ENCODE peak calls at places on chromosomes 13 and 19, in eight cellular contexts. Z, M, F, U, E, R, B and Q are unnamed samples.

GRCh38 chr13:48009298-48009697 is 8.2 kb upstream of the SUCLA2 start:
- DNase-seq in Z (peak), M (no peak), F (peak), U (peak), E (peak), R (peak), B (no peak), Q (no peak)

GRCh38 chr13:64127856-64128255 is 2712.2 kb upstream of the PCDH20 start:
- DNase-seq in Z (no peak), M (no peak), F (no peak), U (no peak), E (no peak), R (no peak), B (no peak), Q (no peak)

GRCh38 chr19:41616785-41617621 is 9.9 kb downstream of the CEACAM4 start:
- DNase-seq in Z (peak), M (no peak), F (peak), U (no peak), E (no peak), R (peak), B (no peak), Q (no peak)

GRCh38 chr19:44912854-44913253 is 1.6 kb upstream of the APOC1 start:
- DNase-seq in Z (no peak), M (no peak), F (no peak), U (peak), E (no peak), R (no peak), B (peak), Q (no peak)

GRCh38 chr13:113327391-113327765 is 30.3 kb downstream of the LAMP1 start:
- DNase-seq in Z (no peak), M (no peak), F (no peak), U (no peak), E (no peak), R (no peak), B (no peak), Q (no peak)

GRCh38 chr19:30388819-30389218 is 16.6 kb downstream of the ZNF536 start:
- DNase-seq in Z (no peak), M (no peak), F (no peak), U (no peak), E (no peak), R (no peak), B (no peak), Q (no peak)

GRCh38 chr19:55096061-55096701 is 20.5 kb downstream of the EPS8L1 start:
- DNase-seq in Z (no peak), M (no peak), F (no peak), U (no peak), E (no peak), R (no peak), B (no peak), Q (no peak)

GRCh38 chr19:16688084-16688483 is 27.1 kb downstream of the TMEM38A start:
- DNase-seq in Z (no peak), M (no peak), F (no peak), U (no peak), E (no peak), R (no peak), B (no peak), Q (no peak)

GRCh38 chr13:74158028-74158427 is 23.8 kb upstream of the KLF12 start:
- DNase-seq in Z (no peak), M (no peak), F (no peak), U (no peak), E (peak), R (no peak), B (no peak), Q (no peak)

GRCh38 chr19:18068395-18068794 is 18.3 kb downstream of the IL12RB1 start:
- DNase-seq in Z (no peak), M (no peak), F (no peak), U (no peak), E (no peak), R (no peak), B (no peak), Q (no peak)

GRCh38 chr19:44499559-44499958 is 763 bp downstream of the ZNF180 start:
- DNase-seq in Z (no peak), M (no peak), F (no peak), U (no peak), E (no peak), R (no peak), B (no peak), Q (no peak)

GRCh38 chr19:9621156-9622037 is at the start of gene ZNF561:
- DNase-seq in Z (peak), M (peak), F (peak), U (peak), E (peak), R (peak), B (peak), Q (peak)

GRCh38 chr19:51131780-51132680 is 7.3 kb downstream of the SIGLEC9 start:
- DNase-seq in Z (no peak), M (no peak), F (no peak), U (peak), E (no peak), R (peak), B (peak), Q (peak)

GRCh38 chr13:107866007-107866665 is 349.2 kb downstream of the LIG4 start:
- DNase-seq in Z (no peak), M (no peak), F (peak), U (no peak), E (no peak), R (no peak), B (no peak), Q (no peak)

GRCh38 chr13:30103161-30103858 is 204.0 kb downstream of the KATNAL1 start:
- DNase-seq in Z (no peak), M (no peak), F (no peak), U (no peak), E (no peak), R (no peak), B (no peak), Q (no peak)

GRCh38 chr13:79986890-79987289 is 354.0 kb downstream of the SPRY2 start:
- DNase-seq in Z (no peak), M (no peak), F (peak), U (no peak), E (no peak), R (no peak), B (no peak), Q (no peak)

GRCh38 chr19:11096210-11096841 is 7.1 kb downstream of the LDLR start:
- DNase-seq in Z (no peak), M (no peak), F (peak), U (peak), E (peak), R (peak), B (peak), Q (no peak)

GRCh38 chr13:94169783-94170513 is 309.5 kb downstream of the DCT start:
- DNase-seq in Z (no peak), M (no peak), F (peak), U (no peak), E (no peak), R (peak), B (no peak), Q (no peak)

GRCh38 chr13:65744761-65745160 is 1485.4 kb downstream of the PCDH9 start:
- DNase-seq in Z (no peak), M (no peak), F (no peak), U (no peak), E (no peak), R (peak), B (no peak), Q (no peak)